ENCODE peak calls at places on chromosomes 5 and 9, in five cellular contexts. X is H7; M is stimulated activated CD4-positive, alpha-beta T cell treated with anti-CD3 and anti-CD28 coated beads, Interleukin-1b, Interleukin-23, amount 100 ng/mL, for 4 hours; N is GM19239; A is NCI-H345. U is an unnamed sample.

GRCh38 chr5:74167206-74167929 is 473.2 kb downstream of the ENC1 start:
- DNase-seq in N (no peak), X (no peak), A (no peak), M (no peak), U (no peak)

GRCh38 chr5:90381213-90381929 is 28.2 kb downstream of the CETN3 start:
- DNase-seq in A (no peak), M (no peak), N (no peak), X (no peak), U (no peak)

GRCh38 chr5:57986746-57987145 is 473.1 kb downstream of the PLK2 start:
- DNase-seq in M (no peak), N (no peak), A (no peak), X (no peak), U (no peak)

GRCh38 chr5:88555658-88556057 is 287.0 kb upstream of the TMEM161B start:
- DNase-seq in N (no peak), M (no peak), X (peak), A (no peak), U (no peak)

GRCh38 chr9:70551391-70551790 is 136.9 kb upstream of the KLF9 start:
- DNase-seq in M (no peak), X (no peak), A (no peak), N (no peak), U (no peak)

GRCh38 chr5:143182901-143183820 is 220.3 kb downstream of the NR3C1 start:
- DNase-seq in A (peak), M (peak), N (peak), X (no peak), U (no peak)

GRCh38 chr5:31530541-31531265 is 1.2 kb downstream of the DROSHA start:
- DNase-seq in M (no peak), N (no peak), A (no peak), X (no peak), U (no peak)

GRCh38 chr5:142654578-142655042 is 31.3 kb downstream of the FGF1 start:
- DNase-seq in X (peak), N (no peak), A (no peak), M (no peak), U (no peak)

GRCh38 chr5:79872309-79872708 is 118.8 kb downstream of the MTX3 start:
- DNase-seq in N (no peak), X (no peak), A (no peak), M (no peak), U (no peak)

GRCh38 chr5:36777105-36777757 is 99.3 kb upstream of the NIPBL start:
- DNase-seq in X (peak), M (no peak), A (peak), N (no peak), U (no peak)

GRCh38 chr9:33469891-33470290 is 3.8 kb downstream of the NOL6 start:
- DNase-seq in A (no peak), N (no peak), M (no peak), X (no peak), U (no peak)

GRCh38 chr5:168978015-168978414 is 322.9 kb downstream of the SLIT3 start:
- DNase-seq in M (no peak), N (no peak), X (no peak), A (no peak), U (no peak)

GRCh38 chr9:110440161-110440560 is 102.5 kb upstream of the TXNDC8 start:
- DNase-seq in A (no peak), X (no peak), M (no peak), N (no peak), U (no peak)

GRCh38 chr9:79572032-79572890 is 496 bp downstream of the TLE4 start:
- DNase-seq in A (peak), M (peak), X (no peak), N (no peak), U (peak)

U was measured in memory B cell.